ENCODE peak calls at places on chromosomes 11 and 22, in nine cellular contexts. Z is left ventricle myocardium inferior, N is tibial nerve, I is activated T-cell treated with anti-CD3 and anti-CD28 coated beads for 4 hours, J is neuronal stem cell, X is Right ventricle myocardium superior, A is AML-193, C is ovary, P is C1 segment of cervical spinal cord. T is an unnamed sample.

GRCh38 chr11:1194231-1194976 is 28.5 kb upstream of the MUC5B start:
- DNase-seq in Z (peak; percentile 11), N (no peak), I (no peak), J (no peak), X (peak; percentile 34), A (no peak), C (peak; percentile 11), P (no peak), T (peak; percentile 72)

GRCh38 chr11:117130879-117131278 is 13.2 kb upstream of the PAFAH1B2 start:
- DNase-seq in Z (no peak), N (no peak), I (no peak), J (no peak), X (no peak), A (no peak), C (no peak), P (no peak), T (no peak)

GRCh38 chr11:128493570-128493965 is 93.8 kb downstream of the ETS1 start:
- DNase-seq in Z (no peak), N (no peak), I (no peak), J (no peak), X (no peak), A (no peak), C (no peak), P (no peak), T (no peak)

GRCh38 chr11:70482529-70482917 is 84.2 kb downstream of the CTTN start:
- DNase-seq in Z (peak; percentile 61), N (no peak), I (no peak), J (no peak), X (peak; percentile 81), A (no peak), C (no peak), P (no peak), T (no peak)

GRCh38 chr11:122791411-122791810 is 46.9 kb upstream of the CRTAM start:
- DNase-seq in Z (no peak), N (no peak), I (no peak), J (no peak), X (no peak), A (no peak), C (no peak), P (no peak), T (no peak)

GRCh38 chr11:5684627-5685362 is at the start of gene TRIM5:
- DNase-seq in Z (peak; percentile 83), N (peak; percentile 70), I (peak; percentile 79), J (peak; percentile 74), X (peak; percentile 90), A (peak; percentile 72), C (peak; percentile 83), P (peak; percentile 40), T (peak; percentile 90)

GRCh38 chr11:2742201-2742600 is 42.4 kb upstream of the KCNQ1OT1 start:
- DNase-seq in Z (peak; percentile 4), N (no peak), I (no peak), J (no peak), X (peak; percentile 32), A (no peak), C (no peak), P (no peak), T (peak; percentile 59)

GRCh38 chr11:2213384-2213842 is 41.8 kb upstream of the TH start:
- DNase-seq in Z (peak; percentile 15), N (no peak), I (peak; percentile 14), J (no peak), X (no peak), A (no peak), C (peak; percentile 3), P (no peak), T (peak; percentile 64)

GRCh38 chr11:101862410-101863233 is 52.2 kb upstream of the CEP126 start:
- DNase-seq in Z (no peak), N (no peak), I (no peak), J (peak; percentile 12), X (no peak), A (peak; percentile 4), C (no peak), P (no peak), T (no peak)

GRCh38 chr11:27161071-27161470 is 120.5 kb downstream of the BBOX1 start:
- DNase-seq in Z (no peak), N (no peak), I (no peak), J (no peak), X (no peak), A (no peak), C (no peak), P (no peak), T (no peak)

GRCh38 chr11:2580444-2581050 is 119.2 kb downstream of the KCNQ1OT1 start:
- DNase-seq in Z (peak; percentile 9), N (peak; percentile 5), I (no peak), J (no peak), X (peak; percentile 20), A (no peak), C (peak; percentile 16), P (no peak), T (peak; percentile 65)

GRCh38 chr22:27416553-27417427 is 384.8 kb downstream of the MN1 start:
- DNase-seq in Z (no peak), N (no peak), I (no peak), J (no peak), X (no peak), A (no peak), C (no peak), P (no peak), T (peak; percentile 76)

GRCh38 chr22:47628477-47629272 is 866.2 kb downstream of the TBC1D22A start:
- DNase-seq in Z (no peak), N (no peak), I (no peak), J (no peak), X (no peak), A (no peak), C (no peak), P (no peak), T (no peak)

GRCh38 chr22:24101966-24102365 is 79.3 kb upstream of the SUSD2 start:
- DNase-seq in Z (no peak), N (no peak), I (no peak), J (no peak), X (peak; percentile 61), A (no peak), C (no peak), P (no peak), T (peak; percentile 43)

GRCh38 chr11:118108513-118108912 is 21.8 kb upstream of the SMIM35 start:
- DNase-seq in Z (no peak), N (no peak), I (no peak), J (no peak), X (no peak), A (no peak), C (no peak), P (no peak), T (no peak)

GRCh38 chr11:130179396-130180306 is 20.1 kb downstream of the ST14 start:
- DNase-seq in Z (no peak), N (no peak), I (no peak), J (no peak), X (no peak), A (no peak), C (no peak), P (no peak), T (peak; percentile 44)

GRCh38 chr22:28600546-28601143 is 79.0 kb downstream of the TTC28 start:
- DNase-seq in Z (no peak), N (no peak), I (no peak), J (peak; percentile 11), X (no peak), A (peak; percentile 71), C (no peak), P (no peak), T (no peak)

GRCh38 chr11:31779268-31779879 is 31.7 kb downstream of the PAX6 start:
- DNase-seq in Z (no peak), N (no peak), I (no peak), J (no peak), X (no peak), A (no peak), C (no peak), P (no peak), T (no peak)

GRCh38 chr11:61923166-61924015 is 6.0 kb upstream of the RAB3IL1 start:
- DNase-seq in Z (peak; percentile 79), N (peak; percentile 79), I (no peak), J (no peak), X (peak; percentile 83), A (no peak), C (peak; percentile 80), P (no peak), T (peak; percentile 80)

GRCh38 chr22:36362819-36363377 is 24.9 kb downstream of the MYH9 start:
- DNase-seq in Z (no peak), N (no peak), I (no peak), J (no peak), X (no peak), A (no peak), C (no peak), P (no peak), T (no peak)

GRCh38 chr11:57085604-57086003 is 96.1 kb upstream of the LRRC55 start:
- DNase-seq in Z (no peak), N (no peak), I (no peak), J (no peak), X (no peak), A (no peak), C (no peak), P (no peak), T (no peak)

GRCh38 chr22:48250286-48250895 is 1487.9 kb downstream of the TBC1D22A start:
- DNase-seq in Z (no peak), N (no peak), I (no peak), J (no peak), X (no peak), A (no peak), C (no peak), P (no peak), T (no peak)

GRCh38 chr22:32909561-32910348 is 108.2 kb downstream of the TIMP3 start:
- DNase-seq in Z (no peak), N (no peak), I (no peak), J (no peak), X (no peak), A (no peak), C (no peak), P (no peak), T (no peak)

GRCh38 chr11:45856044-45856468 is 8.8 kb downstream of the CRY2 start:
- DNase-seq in Z (no peak), N (no peak), I (no peak), J (no peak), X (no peak), A (no peak), C (no peak), P (no peak), T (no peak)